ENCODE peak calls at places on chromosome 1, in four cellular contexts. E is fibroblast of the aortic adventitia, W is PC-9, K is upper lobe of right lung. V is an unnamed sample.

GRCh38 chr1:93567255-93567918 is 114.2 kb downstream of the BCAR3 start:
- DNase-seq in E (peak; percentile 88), K (no peak), W (peak; percentile 66), V (peak; percentile 76)

GRCh38 chr1:228833911-228834631 is 98.8 kb downstream of the RHOU start:
- DNase-seq in K (no peak), W (no peak), E (no peak), V (no peak)

GRCh38 chr1:156337888-156338179 is 258 bp downstream of the CCT3 start:
- DNase-seq in W (no peak), E (no peak), K (no peak), V (no peak)

GRCh38 chr1:9776685-9777084 is 47.1 kb downstream of the CLSTN1 start:
- DNase-seq in W (no peak), K (no peak), E (no peak), V (no peak)

GRCh38 chr1:201495447-201496295 is 11.3 kb downstream of the CSRP1 start:
- DNase-seq in K (peak; percentile 69), W (no peak), E (peak; percentile 79), V (peak; percentile 73)

GRCh38 chr1:9437931-9438330 is 101.3 kb upstream of the SLC25A33 start:
- DNase-seq in K (no peak), E (peak; percentile 79), W (no peak), V (peak; percentile 70)

GRCh38 chr1:212677136-212677535 is 22.5 kb downstream of the BATF3 start:
- DNase-seq in W (no peak), E (no peak), K (no peak), V (no peak)

GRCh38 chr1:239944666-239945065 is 147.0 kb upstream of the FMN2 start:
- DNase-seq in K (no peak), E (no peak), W (no peak), V (no peak)

GRCh38 chr1:184019506-184019905 is 18.0 kb downstream of the COLGALT2 start:
- DNase-seq in K (no peak), E (no peak), W (no peak), V (no peak)

GRCh38 chr1:163824490-163824889 is 502.7 kb downstream of the NUF2 start:
- DNase-seq in K (no peak), W (no peak), E (no peak), V (no peak)

GRCh38 chr1:2166254-2166653 is 28.3 kb downstream of the FAAP20 start:
- DNase-seq in W (no peak), E (no peak), K (no peak), V (no peak)

DNA sequence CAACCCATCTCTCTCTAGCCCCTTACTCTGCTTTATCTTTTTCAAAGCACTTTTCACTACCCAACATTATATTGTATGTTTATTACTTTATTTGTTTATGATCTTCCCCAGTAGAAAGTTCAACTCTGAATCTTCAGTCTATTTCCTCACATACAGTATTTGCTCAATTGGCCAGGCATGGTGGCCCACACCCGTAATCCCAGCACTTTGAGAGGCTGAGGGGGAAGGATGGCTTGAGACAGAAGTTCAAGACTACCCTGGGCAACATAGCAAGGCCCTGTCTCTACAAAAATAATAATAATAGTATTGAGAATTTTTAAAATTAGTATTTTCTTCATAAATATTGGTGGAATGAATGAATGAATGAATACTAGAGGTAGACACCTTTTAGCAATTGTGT is 1.2 kb downstream of the STPG1 start:
- DNase-seq in K (no peak), W (no peak), E (no peak), V (no peak)
- H3K4me3 ChIP-seq in K (peak overlapping the region; percentile 90), W (no peak overlapping the region), E (no peak overlapping the region), V (no peak overlapping the region)

GRCh38 chr1:53014791-53015507 is 47.1 kb upstream of the PODN start:
- DNase-seq in K (peak; percentile 73), W (peak; percentile 85), E (peak; percentile 91), V (peak; percentile 92)

GRCh38 chr1:53015508-53015860 is 46.5 kb upstream of the PODN start:
- DNase-seq in E (no peak), K (no peak), W (no peak), V (no peak)

GRCh38 chr1:53016705-53017104 is 45.3 kb upstream of the PODN start:
- DNase-seq in E (peak; percentile 52), W (no peak), K (no peak), V (peak; percentile 29)

DNA sequence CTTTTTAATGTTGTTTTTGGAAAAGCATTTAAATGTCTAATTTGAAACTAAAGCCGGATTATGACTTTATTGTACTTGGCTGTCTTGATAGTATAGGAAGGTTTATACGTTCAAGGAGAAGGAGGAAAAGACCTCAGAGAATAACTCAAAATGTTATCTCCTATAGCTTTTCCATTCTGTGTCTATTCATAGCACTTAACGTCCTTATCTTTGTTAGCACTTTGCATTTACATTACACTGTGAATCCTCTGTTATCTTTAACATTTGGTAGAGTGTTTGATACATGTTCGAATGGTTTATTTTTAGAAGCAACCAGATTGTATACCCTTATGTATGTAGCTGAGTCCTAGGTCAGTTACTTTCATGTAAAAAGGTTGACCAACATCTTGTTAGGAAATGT is 50.8 kb upstream of the PODN start:
- DNase-seq in K (no peak), W (no peak), E (no peak), V (no peak)
- TF ChIP-seq CTCF in K (no peak), W (no peak), E (no peak), V (no peak)

DNA sequence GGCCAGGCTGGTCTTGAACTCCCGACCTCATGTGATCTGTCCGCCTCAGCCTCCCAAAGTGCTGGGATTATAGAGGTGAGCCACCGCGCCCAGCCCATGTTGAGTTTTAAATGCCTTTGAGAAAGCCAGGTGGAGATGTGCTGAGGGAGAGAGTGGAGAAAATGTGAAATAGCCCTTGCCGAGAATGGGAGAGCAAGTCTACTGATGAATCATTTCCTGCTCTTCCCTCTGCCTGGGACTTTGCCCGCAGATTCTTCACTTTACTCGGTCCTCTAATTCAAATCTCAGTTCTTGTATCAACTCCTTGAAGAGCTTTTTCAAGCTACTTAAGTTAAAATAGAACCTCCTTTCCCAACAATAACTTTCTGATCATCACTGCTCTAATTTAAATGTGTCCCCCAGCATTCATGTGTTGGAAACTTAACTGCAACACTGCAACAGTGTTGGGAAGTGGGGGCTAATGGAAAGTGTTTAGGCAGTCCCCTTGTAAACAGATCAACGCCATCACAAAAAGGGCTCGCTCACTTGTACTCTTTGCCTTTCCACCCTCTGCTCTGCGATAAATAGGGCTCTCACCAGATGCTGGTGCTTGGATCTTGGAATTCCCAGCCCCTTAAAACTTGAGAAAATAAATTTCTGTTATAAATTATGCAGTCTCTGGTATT is 27.8 kb downstream of the OSBPL9 start:
- DNase-seq in K (no peak), E (peak; percentile 81), W (no peak), V (peak; percentile 85)
- H3K4me3 ChIP-seq in K (no peak overlapping the region), E (no peak overlapping the region), W (no peak overlapping the region), V (no peak overlapping the region)

DNA sequence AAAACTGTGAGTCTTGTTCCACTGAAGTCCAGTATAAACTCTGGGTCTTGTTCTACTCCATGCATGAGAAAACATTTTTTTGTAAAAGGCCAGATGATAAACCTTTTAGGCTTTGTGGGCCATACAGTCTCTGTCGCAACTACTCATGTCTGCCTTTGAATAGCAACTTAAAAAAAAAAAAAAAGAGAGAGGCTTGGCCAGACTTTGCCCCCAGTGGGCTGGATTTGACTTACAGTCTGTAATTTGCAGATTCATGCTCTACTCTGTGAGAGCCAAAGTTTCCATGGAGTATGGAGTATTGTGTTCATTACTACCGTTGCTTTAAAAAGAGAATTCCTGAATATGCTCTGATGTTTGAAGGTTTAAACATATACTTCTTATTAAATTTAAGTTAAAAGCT is 654.9 kb upstream of the PKN2 start:
- DNase-seq in K (no peak), W (no peak), E (peak; percentile 56), V (no peak)
- TF ChIP-seq CTCF in K (no peak), W (no peak), E (peak; percentile 29), V (no peak)

DNA sequence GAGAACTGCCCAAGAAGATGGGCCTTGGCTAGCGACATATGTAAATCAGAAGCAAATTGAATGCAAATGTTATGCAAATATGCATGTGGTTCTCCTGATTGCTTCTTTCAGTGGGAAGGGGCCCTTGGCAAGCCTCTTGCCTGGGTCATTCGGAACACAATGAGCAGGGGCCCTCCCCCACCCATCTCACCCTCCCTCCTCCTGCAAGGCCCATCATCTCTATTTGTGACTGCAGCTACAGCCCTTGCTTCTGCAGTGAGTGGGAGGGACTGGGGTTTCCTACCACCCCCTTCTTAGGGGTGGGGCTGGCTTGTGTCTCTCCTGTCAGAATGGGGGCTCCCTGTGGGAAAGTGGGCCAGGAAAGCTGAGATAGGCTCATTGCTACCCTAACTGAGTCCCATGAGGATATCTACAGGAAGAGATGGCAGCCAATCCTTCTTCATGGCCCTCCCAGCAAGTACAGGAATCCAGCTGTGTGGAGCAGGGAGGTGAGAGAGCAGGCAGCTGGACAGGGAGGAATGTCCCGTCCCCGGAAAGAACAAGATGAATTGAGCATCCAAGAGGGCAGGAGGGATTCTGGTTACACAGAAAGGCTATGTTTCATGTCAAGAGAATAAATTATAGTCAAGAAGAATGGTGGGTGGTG is 31.0 kb downstream of the FOXD2 start:
- DNase-seq in K (no peak), E (peak; percentile 33), W (no peak), V (no peak)
- H3K4me3 ChIP-seq in K (no peak overlapping the region), E (no peak overlapping the region), W (no peak overlapping the region), V (no peak overlapping the region)

GRCh38 chr1:19879227-19879626 is 3.0 kb upstream of the OTUD3 start:
- DNase-seq in K (no peak), W (no peak), E (no peak), V (no peak)

GRCh38 chr1:19877821-19878636 is 4.2 kb upstream of the OTUD3 start:
- DNase-seq in E (no peak), K (no peak), W (no peak), V (peak; percentile 2)

GRCh38 chr1:19882111-19883071 is at the start of gene OTUD3:
- DNase-seq in E (peak; percentile 98), K (peak; percentile 97), W (peak; percentile 82), V (peak; percentile 96)

GRCh38 chr1:19877351-19877750 is 4.8 kb upstream of the OTUD3 start:
- DNase-seq in E (no peak), W (no peak), K (no peak), V (no peak)

DNA sequence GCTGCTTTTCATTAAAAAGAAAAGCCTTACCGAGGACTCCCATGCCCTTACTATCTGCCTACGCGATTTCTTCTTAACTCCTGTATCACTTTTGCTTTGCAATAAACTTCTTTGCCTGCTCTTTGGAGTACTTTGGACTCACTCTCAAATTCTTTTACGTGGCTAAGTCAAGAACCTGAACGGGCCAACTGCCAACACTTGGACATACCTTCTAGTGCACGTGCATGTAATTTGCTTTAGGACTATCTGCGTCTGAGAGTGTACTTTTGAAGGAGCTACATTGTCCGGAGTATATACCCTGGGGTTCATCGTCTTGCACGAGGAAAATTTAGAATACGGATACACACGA is 3.6 kb upstream of the OTUD3 start:
- DNase-seq in K (no peak), E (no peak), W (no peak), V (no peak)
- TF ChIP-seq CTCF in K (no peak), E (no peak), W (no peak), V (no peak)

V was measured in AG10803.